ENCODE peak calls at places on chromosomes 16 and 17, in seven cellular contexts. B is HCT116, N is H1, V is GM12878, G is K562, M is SK-N-SH, T is HepG2. W is an unnamed sample.

GRCh38 chr16:89722392-89723278 is 1.3 kb downstream of the ZNF276 start:
- DNase-seq in G (no peak), M (no peak), B (peak; percentile 56), V (no peak), N (no peak), T (no peak), W (peak; percentile 78)

GRCh38 chr17:83186226-83186625 is 106.8 kb downstream of the METRNL start:
- DNase-seq in V (no peak), N (no peak), B (no peak), G (peak; percentile 46), M (no peak), T (peak; percentile 31), W (no peak)

GRCh38 chr17:75240394-75241142 is 20.8 kb downstream of the GGA3 start:
- DNase-seq in M (peak; percentile 83), N (no peak), V (no peak), B (peak; percentile 35), T (peak; percentile 58), G (peak; percentile 85), W (no peak)

GRCh38 chr16:6209355-6209930 is 1111.8 kb upstream of the EEF2KMT start:
- DNase-seq in B (no peak), V (no peak), M (no peak), T (no peak), G (no peak), N (no peak), W (no peak)

GRCh38 chr16:56259425-56259779 is 68.1 kb downstream of the GNAO1 start:
- DNase-seq in V (no peak), B (no peak), G (no peak), N (no peak), T (no peak), M (no peak), W (no peak)

GRCh38 chr16:56851671-56852400 is 13.2 kb upstream of the SLC12A3 start:
- DNase-seq in V (no peak), G (no peak), N (peak; percentile 29), M (no peak), T (peak; percentile 35), B (no peak), W (peak; percentile 15)

GRCh38 chr16:85437161-85438052 is 175.7 kb upstream of the GSE1 start:
- DNase-seq in T (no peak), M (no peak), V (no peak), N (no peak), G (peak; percentile 74), B (no peak), W (peak; percentile 95)

GRCh38 chr17:80105762-80106161 is 4.4 kb downstream of the GAA start:
- DNase-seq in B (no peak), N (no peak), V (no peak), M (peak; percentile 56), G (peak; percentile 49), T (no peak), W (no peak)

GRCh38 chr16:81004646-81005353 is 1.9 kb downstream of the CMC2 start:
- DNase-seq in G (peak; percentile 36), N (no peak), V (no peak), B (peak; percentile 63), T (peak; percentile 65), M (peak; percentile 21), W (peak; percentile 24)

GRCh38 chr16:24789881-24790280 is 55.9 kb upstream of the SLC5A11 start:
- DNase-seq in V (no peak), G (no peak), B (no peak), M (no peak), N (no peak), T (no peak), W (no peak)

GRCh38 chr17:43986225-43986981 is 18.0 kb upstream of the NAGS start:
- DNase-seq in V (no peak), G (no peak), N (no peak), M (no peak), T (no peak), B (no peak), W (no peak)

GRCh38 chr17:32673964-32674363 is 187.2 kb downstream of the CDK5R1 start:
- DNase-seq in N (no peak), B (no peak), M (no peak), G (no peak), T (no peak), V (no peak), W (no peak)

GRCh38 chr17:80145076-80146075 is 1.6 kb downstream of the EIF4A3 start:
- DNase-seq in T (no peak), M (no peak), V (no peak), N (no peak), B (no peak), G (no peak), W (no peak)

GRCh38 chr17:45247429-45248131 is 14.3 kb downstream of the SPATA32 start:
- DNase-seq in N (peak; percentile 94), M (peak; percentile 95), T (peak; percentile 89), B (peak; percentile 91), V (peak; percentile 78), G (peak; percentile 99), W (peak; percentile 99)

GRCh38 chr16:80924372-80924978 is 82.2 kb downstream of the CMC2 start:
- DNase-seq in G (peak; percentile 63), T (peak; percentile 54), N (peak; percentile 66), B (peak; percentile 58), V (no peak), M (peak; percentile 61), W (peak; percentile 77)

GRCh38 chr16:74999683-75000480 is 1.1 kb downstream of the ZNRF1 start:
- DNase-seq in N (no peak), M (peak; percentile 74), V (no peak), B (no peak), G (no peak), T (peak; percentile 44), W (peak; percentile 69)

DNA sequence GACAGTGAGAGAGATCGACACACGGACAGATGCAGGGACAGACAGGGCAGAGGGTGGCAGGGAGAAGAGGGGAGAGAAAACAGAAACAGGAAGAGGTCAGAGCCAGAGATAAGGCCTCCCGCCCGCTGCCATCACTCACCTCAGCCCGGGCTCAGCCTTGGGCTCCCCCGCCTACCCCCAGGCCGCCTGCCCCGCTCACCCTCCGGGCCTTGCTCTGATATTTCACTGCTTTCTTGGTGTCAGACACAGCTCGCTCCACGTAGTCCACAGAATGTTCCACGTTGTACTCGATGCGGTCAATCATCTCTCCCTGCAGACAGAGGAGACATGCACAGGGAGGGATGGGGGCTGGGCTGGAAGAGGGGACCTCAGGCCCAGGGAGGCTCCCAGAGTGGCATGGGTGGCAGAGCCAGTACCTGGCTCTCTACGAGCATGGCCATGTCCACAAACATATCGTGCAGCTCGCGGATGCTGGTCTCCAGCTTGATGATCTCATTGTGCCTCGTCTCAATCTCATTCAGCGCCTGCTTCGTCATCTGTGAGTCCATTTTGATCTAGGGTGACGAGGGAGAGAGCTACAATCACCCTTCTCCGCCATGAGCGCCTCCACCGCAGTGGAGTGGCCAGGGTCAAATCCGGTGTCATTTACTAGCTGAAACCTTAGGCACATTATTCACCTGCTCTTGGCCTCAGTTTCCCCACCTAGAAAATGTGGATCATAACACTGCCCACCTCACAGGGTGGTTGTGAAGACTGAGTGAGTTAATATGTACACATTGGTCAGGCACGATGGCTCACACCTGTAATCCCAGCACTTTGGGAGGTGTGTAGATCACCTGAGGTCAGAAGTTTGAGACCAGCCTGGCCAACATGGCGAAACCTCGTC is 8.2 kb downstream of the HSD3B7 start:
- DNase-seq in N (no peak), V (no peak), M (peak; percentile 74), T (no peak), G (peak; percentile 68), B (no peak), W (no peak)
- TF ChIP-seq JUND in N (no peak), V (no peak), M (no peak), T (no peak), G (no peak), B (no peak), W (no peak)

DNA sequence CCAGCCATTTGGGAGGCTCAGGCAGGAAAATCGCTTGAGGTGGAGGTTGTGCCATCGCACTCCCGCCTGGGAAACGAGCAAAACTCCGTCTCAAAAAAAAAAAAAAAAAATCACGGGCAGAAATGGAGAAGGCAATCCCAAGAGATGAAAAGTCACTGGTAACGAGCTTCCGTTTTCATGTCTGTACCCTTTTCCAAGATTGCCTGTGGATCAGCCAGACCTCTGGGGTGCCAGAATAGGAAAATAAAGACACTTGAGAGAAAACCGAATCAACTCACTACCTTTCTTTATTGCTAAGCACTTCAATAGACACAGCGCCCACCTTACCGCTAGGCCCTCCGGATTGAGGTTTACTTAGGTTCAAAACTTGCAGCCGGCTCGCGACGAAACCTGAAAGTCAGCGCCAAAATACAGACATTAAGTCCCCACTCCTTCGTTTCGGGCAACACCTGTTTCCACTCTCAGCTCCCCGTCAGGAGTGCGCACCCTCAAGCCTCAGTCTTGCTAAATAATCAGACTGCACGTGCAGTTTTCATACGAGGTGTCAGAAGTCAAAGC is 970 bp upstream of the TRAF7 start:
- DNase-seq in G (no peak), V (no peak), T (no peak), M (no peak), N (no peak), B (no peak), W (no peak)
- TF ChIP-seq JUND in G (no peak), V (no peak), T (no peak), M (no peak), N (no peak), B (no peak), W (no peak)

DNA sequence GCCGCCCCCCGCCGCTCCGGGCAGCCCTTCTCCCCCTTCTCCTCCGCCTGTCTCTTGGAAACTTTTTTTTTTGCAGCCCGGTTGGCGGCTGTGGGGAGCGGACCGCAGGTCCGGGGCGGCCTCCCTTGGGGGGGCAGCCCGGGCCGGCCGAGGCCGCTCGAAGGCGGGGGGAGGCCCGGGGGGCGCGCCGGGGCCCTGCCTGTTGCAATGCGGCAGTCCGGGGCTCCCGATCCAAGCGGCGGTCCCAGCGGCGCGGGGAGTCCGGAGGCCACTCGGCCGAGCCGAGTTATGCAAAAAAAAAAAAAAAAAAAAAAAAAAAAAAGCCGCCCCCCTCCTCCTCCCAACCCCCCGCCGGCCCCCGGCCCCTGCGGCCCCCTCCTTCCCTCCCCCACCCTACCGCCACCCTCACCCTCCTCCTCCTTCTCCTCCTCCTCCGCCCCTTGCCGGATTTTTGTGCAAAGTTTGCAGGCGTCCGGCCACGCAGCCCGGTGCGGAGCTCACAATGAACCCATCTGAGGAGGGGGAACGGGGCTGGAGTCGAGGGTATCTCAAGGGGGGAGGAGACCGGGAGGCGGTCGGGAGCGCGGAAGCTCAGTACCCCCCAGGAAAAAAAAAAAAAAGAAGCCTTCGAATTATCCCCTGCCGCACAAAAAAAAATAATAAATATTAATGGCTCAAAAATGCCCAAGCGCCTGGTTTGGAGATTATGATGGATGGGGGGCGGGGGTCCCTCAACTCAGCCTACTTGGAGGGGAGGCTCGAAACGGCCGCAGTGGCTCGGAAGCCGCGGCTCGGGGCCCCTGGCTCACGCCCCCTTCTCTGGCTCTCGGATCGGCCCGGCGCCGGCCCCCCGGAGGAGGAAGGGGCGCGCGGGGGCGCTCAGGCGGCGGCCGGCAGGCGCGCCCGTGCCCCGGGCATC is at the start of gene ZNF423:
- DNase-seq in G (no peak), T (no peak), V (no peak), M (peak; percentile 75), B (no peak), N (no peak), W (no peak)
- TF ChIP-seq JUND in G (no peak), T (no peak), V (no peak), M (no peak), B (no peak), N (no peak), W (no peak)

DNA sequence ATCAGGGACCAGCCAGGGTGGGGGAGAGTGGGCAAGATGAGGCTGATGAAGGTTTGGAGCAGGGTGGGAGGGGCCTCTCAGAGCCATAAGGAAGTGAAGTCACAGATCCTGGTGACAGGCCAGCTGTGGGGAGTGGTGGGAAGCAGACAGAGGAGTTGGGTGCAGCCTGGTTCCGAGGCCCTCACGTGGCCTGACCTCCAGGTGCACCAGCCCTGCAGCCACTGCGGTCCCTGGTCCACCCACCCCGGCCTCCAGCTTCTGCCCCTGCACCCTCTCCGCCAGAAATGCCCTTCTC is 3.9 kb upstream of the ZFPM1 start:
- DNase-seq in M (peak; percentile 62), N (no peak), G (no peak), T (no peak), B (no peak), V (no peak), W (no peak)
- TF ChIP-seq JUND in M (no peak), N (no peak), G (no peak), T (no peak), B (no peak), V (no peak), W (no peak)